ENCODE peak calls at places on chromosomes 2 and 18, in seven cellular contexts. R is NCI-H345; L is EH; U is AG08396; E is fibroblast of pulmonary artery; O is right cardiac atrium; S is stimulated activated CD4-positive, alpha-beta T cell treated with anti-CD3 and anti-CD28 coated beads, Interleukin-4, amount 100 ng/mL, for 1 hour. P is an unnamed sample.
A peak's percentile ranks its signal among the peaks of the same experiment; 100 is the strongest.

GRCh38 chr18:61727241-61727640 is 165.6 kb downstream of the RNF152 start:
- DNase-seq in E (no peak), R (no peak), S (no peak), L (peak; percentile 82), O (no peak), U (no peak), P (no peak)

GRCh38 chr2:52335727-52336126 is 1303.8 kb upstream of the NRXN1 start:
- DNase-seq in S (no peak), L (no peak), E (no peak), R (no peak), U (no peak), O (no peak), P (no peak)

GRCh38 chr2:26529406-26530070 is 51.6 kb upstream of the OTOF start:
- DNase-seq in E (no peak), L (no peak), O (no peak), S (no peak), U (no peak), R (no peak), P (no peak)

GRCh38 chr2:148165975-148166374 is 145.1 kb downstream of the MBD5 start:
- DNase-seq in S (no peak), O (no peak), L (no peak), E (no peak), U (no peak), R (no peak), P (no peak)

GRCh38 chr2:86037795-86038192 is 67.9 kb downstream of the POLR1A start:
- DNase-seq in R (no peak), L (no peak), S (no peak), U (no peak), E (no peak), O (no peak), P (peak; percentile 18)

GRCh38 chr2:3094999-3095958 is 282.3 kb downstream of the EIPR1 start:
- DNase-seq in S (no peak), O (no peak), U (no peak), L (no peak), R (no peak), E (no peak), P (no peak)

GRCh38 chr2:65918760-65919187 is 486.4 kb upstream of the SPRED2 start:
- DNase-seq in S (no peak), L (no peak), U (no peak), O (no peak), E (no peak), R (no peak), P (no peak)

GRCh38 chr2:68774569-68775271 is 40.1 kb downstream of the ARHGAP25 start:
- DNase-seq in S (peak; percentile 49), E (peak; percentile 91), U (no peak), L (no peak), R (no peak), O (peak; percentile 86), P (peak; percentile 93)

GRCh38 chr18:6979954-6980353 is 137.6 kb downstream of the LAMA1 start:
- DNase-seq in E (no peak), R (no peak), O (no peak), L (no peak), U (no peak), S (no peak), P (no peak)

GRCh38 chr2:223959688-223960087 is 2.4 kb downstream of the MRPL44 start:
- DNase-seq in L (peak; percentile 56), U (no peak), E (peak; percentile 53), R (no peak), O (no peak), S (no peak), P (peak; percentile 80)

GRCh38 chr2:62920070-62920469 is 130.6 kb upstream of the OTX1 start:
- DNase-seq in U (no peak), S (no peak), R (no peak), E (peak; percentile 16), L (peak; percentile 60), O (no peak), P (no peak)

GRCh38 chr18:6449213-6449612 is 34.5 kb upstream of the L3MBTL4 start:
- DNase-seq in L (no peak), R (no peak), O (no peak), U (no peak), E (no peak), S (no peak), P (no peak)

GRCh38 chr2:85950743-85951142 is 62.0 kb upstream of the ST3GAL5 start:
- DNase-seq in O (no peak), L (no peak), E (no peak), U (no peak), R (no peak), S (no peak), P (peak; percentile 73)

GRCh38 chr18:75016025-75016717 is 192.8 kb downstream of the PTGR3 start:
- DNase-seq in E (no peak), L (no peak), S (no peak), U (no peak), R (no peak), O (no peak), P (no peak)

GRCh38 chr18:62576277-62576676 is 53.5 kb downstream of the ZCCHC2 start:
- DNase-seq in E (no peak), U (no peak), O (no peak), L (no peak), R (no peak), S (no peak), P (no peak)

GRCh38 chr2:157444643-157445040 is 753 bp upstream of the CYTIP start:
- DNase-seq in L (no peak), E (no peak), O (no peak), S (peak; percentile 32), R (no peak), U (no peak), P (no peak)

GRCh38 chr2:88852753-88853402 is 161.4 kb downstream of the RPIA start:
- DNase-seq in E (peak; percentile 18), S (no peak), L (no peak), R (peak; percentile 9), O (no peak), U (no peak), P (no peak)

GRCh38 chr2:174965992-174966789 is 39.0 kb downstream of the CHN1 start:
- DNase-seq in O (no peak), S (no peak), U (no peak), E (peak; percentile 52), R (peak; percentile 4), L (peak; percentile 47), P (peak; percentile 57)

GRCh38 chr2:146241023-146241422 is 1603.8 kb upstream of the ACVR2A start:
- DNase-seq in U (no peak), R (no peak), S (no peak), E (no peak), L (no peak), O (no peak), P (no peak)

GRCh38 chr2:1622521-1623200 is 121.7 kb downstream of the PXDN start:
- DNase-seq in L (no peak), R (no peak), U (no peak), O (no peak), E (no peak), S (no peak), P (no peak)

GRCh38 chr2:148974126-148974525 is 64.4 kb upstream of the LYPD6B start:
- DNase-seq in S (no peak), L (no peak), E (no peak), R (no peak), O (no peak), U (no peak), P (no peak)

GRCh38 chr18:48573632-48574293 is 34.9 kb downstream of the CTIF start:
- DNase-seq in L (no peak), U (no peak), R (no peak), S (no peak), O (no peak), E (no peak), P (no peak)